ENCODE peak calls at places on chromosomes 1 and 21, in nine cellular contexts. E is anterior cingulate cortex; H is stimulated activated CD4-positive, alpha-beta T cell treated with anti-CD3 and anti-CD28 coated beads, Interleukin-12 subunit alpha, Interleukin-12 subunit beta, amount 100 ng/mL, for 4 hours; O is CD4-positive, alpha-beta T cell; N is NCI-H1417; T is hepatocyte; G is HTR-8/SVneo; M is A549; U is iPS-NIHi11. Z is an unnamed sample.

GRCh38 chr1:116929961-116930592 is 20.4 kb downstream of the PTGFRN start:
- DNase-seq in E (no peak), H (no peak), O (no peak), N (no peak), T (no peak), G (no peak), M (no peak), U (no peak), Z (no peak)

GRCh38 chr1:119227446-119227845 is 87.0 kb upstream of the WARS2 start:
- DNase-seq in E (no peak), H (no peak), O (no peak), N (no peak), T (no peak), G (no peak), M (no peak), U (no peak), Z (no peak)

GRCh38 chr1:32221581-32221979 is 573 bp downstream of the TMEM234 start:
- DNase-seq in E (no peak), H (no peak), O (no peak), N (no peak), T (no peak), G (no peak), M (no peak), U (no peak), Z (no peak)

GRCh38 chr21:40155563-40155962 is 288.3 kb downstream of the PCP4 start:
- DNase-seq in E (no peak), H (no peak), O (no peak), N (no peak), T (no peak), G (no peak), M (no peak), U (no peak), Z (no peak)

GRCh38 chr1:152182431-152182830 is 23.4 kb upstream of the RPTN start:
- DNase-seq in E (no peak), H (no peak), O (no peak), N (peak), T (no peak), G (no peak), M (peak), U (no peak), Z (no peak)

GRCh38 chr21:45009616-45010015 is 64.8 kb upstream of the ADARB1 start:
- DNase-seq in E (no peak), H (no peak), O (no peak), N (no peak), T (no peak), G (no peak), M (no peak), U (no peak), Z (no peak)

GRCh38 chr1:152623203-152623844 is 421 bp upstream of the LCE3A start:
- DNase-seq in E (no peak), H (no peak), O (no peak), N (no peak), T (no peak), G (no peak), M (no peak), U (peak), Z (no peak)

GRCh38 chr1:11134352-11135266 is 34.9 kb upstream of the EXOSC10 start:
- DNase-seq in E (no peak), H (no peak), O (no peak), N (no peak), T (no peak), G (peak), M (no peak), U (no peak), Z (no peak)

GRCh38 chr1:63534406-63534805 is 11.1 kb downstream of the EFCAB7 start:
- DNase-seq in E (no peak), H (no peak), O (no peak), N (no peak), T (no peak), G (no peak), M (no peak), U (no peak), Z (no peak)

GRCh38 chr21:26972131-26972707 is 5.3 kb upstream of the ADAMTS5 start:
- DNase-seq in E (no peak), H (no peak), O (no peak), N (no peak), T (no peak), G (no peak), M (no peak), U (no peak), Z (no peak)

GRCh38 chr1:117401761-117402160 is 34.5 kb downstream of the MAN1A2 start:
- DNase-seq in E (no peak), H (no peak), O (no peak), N (no peak), T (no peak), G (no peak), M (no peak), U (no peak), Z (no peak)

GRCh38 chr1:200139661-200140250 is 112.2 kb downstream of the NR5A2 start:
- DNase-seq in E (no peak), H (no peak), O (no peak), N (peak), T (peak), G (peak), M (peak), U (peak), Z (peak)

GRCh38 chr21:31447477-31447876 is 103.4 kb upstream of the TIAM1 start:
- DNase-seq in E (no peak), H (no peak), O (no peak), N (no peak), T (no peak), G (peak), M (no peak), U (no peak), Z (no peak)

GRCh38 chr1:245871881-245872280 is 635.2 kb downstream of the SMYD3 start:
- DNase-seq in E (no peak), H (no peak), O (no peak), N (no peak), T (no peak), G (no peak), M (no peak), U (no peak), Z (no peak)

GRCh38 chr1:186848509-186849130 is 19.9 kb downstream of the PLA2G4A start:
- DNase-seq in E (no peak), H (no peak), O (no peak), N (no peak), T (peak), G (no peak), M (peak), U (no peak), Z (no peak)

GRCh38 chr1:231778009-231778719 is 151.6 kb downstream of the DISC1 start:
- DNase-seq in E (no peak), H (no peak), O (no peak), N (no peak), T (peak), G (no peak), M (peak), U (no peak), Z (no peak)

GRCh38 chr21:35641271-35642016 is 418.9 kb downstream of the SETD4 start:
- DNase-seq in E (no peak), H (no peak), O (no peak), N (no peak), T (no peak), G (no peak), M (no peak), U (no peak), Z (no peak)

GRCh38 chr1:151606384-151606783 is 5.5 kb upstream of the SNX27 start:
- DNase-seq in E (no peak), H (no peak), O (no peak), N (no peak), T (peak), G (no peak), M (peak), U (no peak), Z (no peak)

GRCh38 chr21:19692231-19692630 is 1288.6 kb upstream of the TMPRSS15 start:
- DNase-seq in E (no peak), H (no peak), O (no peak), N (no peak), T (no peak), G (no peak), M (no peak), U (no peak), Z (no peak)

GRCh38 chr1:31297273-31298247 is 728 bp downstream of the ZCCHC17 start:
- DNase-seq in E (no peak), H (no peak), O (no peak), N (peak), T (peak), G (no peak), M (no peak), U (peak), Z (no peak)

GRCh38 chr21:26377111-26377694 is 195.9 kb downstream of the CYYR1 start:
- DNase-seq in E (no peak), H (no peak), O (no peak), N (no peak), T (no peak), G (no peak), M (no peak), U (no peak), Z (no peak)

GRCh38 chr1:201383647-201384405 is 6.3 kb upstream of the TNNT2 start:
- DNase-seq in E (no peak), H (no peak), O (no peak), N (peak), T (peak), G (peak), M (peak), U (no peak), Z (no peak)

GRCh38 chr1:83554174-83554573 is 444.8 kb downstream of the TTLL7 start:
- DNase-seq in E (no peak), H (no peak), O (no peak), N (no peak), T (no peak), G (no peak), M (no peak), U (peak), Z (no peak)

GRCh38 chr1:5913876-5914275 is 78.3 kb downstream of the NPHP4 start:
- DNase-seq in E (no peak), H (no peak), O (no peak), N (no peak), T (no peak), G (no peak), M (no peak), U (no peak), Z (no peak)

GRCh38 chr1:246492611-246493245 is 14.4 kb downstream of the SMYD3 start:
- DNase-seq in E (peak), H (peak), O (peak), N (peak), T (peak), G (peak), M (peak), U (peak), Z (peak)

GRCh38 chr1:33435096-33435820 is 4.4 kb upstream of the PHC2 start:
- DNase-seq in E (no peak), H (no peak), O (no peak), N (no peak), T (no peak), G (no peak), M (no peak), U (no peak), Z (no peak)

GRCh38 chr21:25323356-25323949 is 283.8 kb downstream of the MRPL39 start:
- DNase-seq in E (no peak), H (no peak), O (no peak), N (no peak), T (no peak), G (no peak), M (no peak), U (no peak), Z (no peak)

GRCh38 chr1:225426395-225427248 is 1.2 kb downstream of the LBR start:
- DNase-seq in E (no peak), H (peak), O (peak), N (peak), T (peak), G (peak), M (peak), U (no peak), Z (no peak)

GRCh38 chr1:65979145-65979544 is 186.4 kb downstream of the PDE4B start:
- DNase-seq in E (no peak), H (no peak), O (no peak), N (peak), T (peak), G (no peak), M (peak), U (no peak), Z (no peak)

GRCh38 chr1:233440952-233441401 is 113.5 kb downstream of the MAP3K21 start:
- DNase-seq in E (no peak), H (no peak), O (no peak), N (peak), T (peak), G (peak), M (peak), U (peak), Z (peak)

GRCh38 chr1:165650981-165651625 is 20.1 kb downstream of the MGST3 start:
- DNase-seq in E (no peak), H (no peak), O (no peak), N (no peak), T (no peak), G (no peak), M (peak), U (no peak), Z (no peak)

GRCh38 chr1:203173156-203173555 is 2.5 kb downstream of the MYBPH start:
- DNase-seq in E (no peak), H (no peak), O (no peak), N (no peak), T (no peak), G (no peak), M (no peak), U (no peak), Z (no peak)

GRCh38 chr1:171084091-171084490 is 6.6 kb upstream of the FMO3 start:
- DNase-seq in E (no peak), H (no peak), O (no peak), N (peak), T (no peak), G (no peak), M (no peak), U (no peak), Z (no peak)

GRCh38 chr1:28256197-28256827 is 3.0 kb upstream of the SESN2 start:
- DNase-seq in E (no peak), H (no peak), O (no peak), N (no peak), T (no peak), G (no peak), M (no peak), U (no peak), Z (no peak)